ENCODE peak calls at places on chromosome 15, in nine cellular contexts. X is psoas muscle, P is cardiac muscle cell, Q is IMR-90, L is thoracic aorta, C is suprapubic skin, F is colonic mucosa, A is adrenal gland, E is mucosa of descending colon. M is an unnamed sample.
A peak's percentile ranks its signal among the peaks of the same experiment; 100 is the strongest.

GRCh38 chr15:25251700-25252390 is 187.0 kb downstream of the UBE3A start:
- DNase-seq in F (no peak), X (peak; percentile 42), A (no peak), P (no peak), E (peak; percentile 31), Q (no peak), C (peak; percentile 69), L (no peak), M (no peak)

GRCh38 chr15:49693491-49693890 is 72.6 kb downstream of the DTWD1 start:
- DNase-seq in F (no peak), E (no peak), P (no peak), L (no peak), A (no peak), C (no peak), X (no peak), Q (peak; percentile 33), M (no peak)

GRCh38 chr15:25093455-25094029 is 138.8 kb downstream of the SNRPN start:
- DNase-seq in C (no peak), Q (no peak), P (no peak), F (peak; percentile 4), X (no peak), A (no peak), E (no peak), L (no peak), M (no peak)

GRCh38 chr15:38112406-38112805 is 140.2 kb upstream of the SPRED1 start:
- DNase-seq in L (no peak), F (no peak), X (no peak), Q (no peak), C (no peak), P (no peak), A (no peak), E (no peak), M (no peak)

GRCh38 chr15:89002281-89002761 is 85.9 kb upstream of the ABHD2 start:
- DNase-seq in X (no peak), P (peak; percentile 31), L (no peak), F (no peak), E (no peak), Q (peak; percentile 90), C (peak; percentile 49), A (peak; percentile 45), M (no peak)

GRCh38 chr15:93232840-93233239 is 143.8 kb upstream of the RGMA start:
- DNase-seq in F (no peak), A (no peak), Q (no peak), E (no peak), P (no peak), C (no peak), L (no peak), X (no peak), M (no peak)

GRCh38 chr15:47768730-47769129 is 51.4 kb downstream of the SEMA6D start:
- DNase-seq in C (no peak), E (no peak), X (no peak), P (peak; percentile 62), Q (no peak), F (no peak), L (no peak), A (no peak), M (no peak)

GRCh38 chr15:89419370-89419984 is 76.9 kb downstream of the RHCG start:
- DNase-seq in P (peak; percentile 87), Q (peak; percentile 27), X (peak; percentile 61), F (peak; percentile 42), L (no peak), A (peak; percentile 38), E (no peak), C (no peak), M (no peak)

GRCh38 chr15:73866481-73866880 is 6.9 kb upstream of the TBC1D21 start:
- DNase-seq in P (no peak), E (no peak), A (no peak), C (no peak), Q (no peak), L (no peak), X (no peak), F (no peak), M (no peak)

GRCh38 chr15:95644476-95644875 is 686.0 kb upstream of the NR2F2 start:
- DNase-seq in X (no peak), P (no peak), E (no peak), Q (no peak), C (no peak), L (no peak), F (no peak), A (no peak), M (no peak)

DNA sequence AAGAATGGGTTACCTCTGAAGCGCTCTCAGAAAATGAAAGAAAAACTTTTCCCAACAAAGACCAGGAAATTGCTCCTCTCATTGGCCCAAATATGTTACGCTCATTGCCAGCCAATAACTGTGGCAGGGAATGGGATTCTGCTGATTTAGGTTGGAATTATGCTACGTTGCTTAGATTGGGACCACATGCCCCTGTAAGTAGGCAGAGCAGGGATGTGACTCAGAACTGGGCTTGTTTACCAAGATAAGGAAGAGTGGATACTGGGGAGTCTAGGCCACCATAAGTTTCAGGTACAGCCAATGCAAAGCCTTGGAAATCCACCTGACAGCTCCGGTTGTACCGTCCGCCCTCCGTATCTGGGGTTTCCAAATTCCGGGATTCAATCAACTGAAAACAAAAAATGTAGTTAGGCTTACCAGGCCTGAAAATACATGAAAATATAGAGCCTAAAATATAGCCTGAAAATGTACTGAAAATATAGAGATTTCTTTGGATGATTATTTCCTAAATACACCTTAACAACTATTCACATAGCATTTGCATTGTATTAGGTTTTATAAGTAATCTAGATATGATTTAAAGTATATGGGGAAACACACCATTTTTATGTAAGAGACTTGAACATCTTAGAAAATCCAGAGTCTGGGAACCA is 1.5 kb upstream of the TCF12 start:
- DNase-seq in F (no peak), E (no peak), P (no peak), L (no peak), C (no peak), Q (no peak), A (no peak), X (no peak), M (no peak)
- H3K4me1 ChIP-seq in F (no peaks in the 10 kb centered on the region), E (peaks cover 4% of the 10 kb centered on the region), P (peaks cover 20% of the 10 kb centered on the region), L (peaks cover 27% of the 10 kb centered on the region), C (peaks cover 28% of the 10 kb centered on the region), Q (peaks cover 5% of the 10 kb centered on the region), A (peaks cover 12% of the 10 kb centered on the region), X (peaks cover 12% of the 10 kb centered on the region), M (peaks cover 12% of the 10 kb centered on the region)

GRCh38 chr15:40280260-40281056 is 2.4 kb downstream of the ANKRD63 start:
- DNase-seq in L (no peak), C (no peak), Q (no peak), X (no peak), F (no peak), E (no peak), P (no peak), A (no peak), M (no peak)

GRCh38 chr15:40282870-40283614 is at the start of gene ANKRD63:
- DNase-seq in P (peak; percentile 53), L (no peak), C (no peak), X (no peak), A (no peak), E (peak; percentile 50), F (no peak), Q (no peak), M (no peak)

GRCh38 chr15:40281057-40281850 is 1.6 kb downstream of the ANKRD63 start:
- DNase-seq in X (no peak), F (no peak), P (no peak), L (no peak), E (no peak), A (no peak), Q (no peak), C (no peak), M (no peak)

GRCh38 chr15:40283615-40284306 is 897 bp upstream of the ANKRD63 start:
- DNase-seq in E (no peak), L (no peak), A (no peak), P (no peak), C (no peak), Q (no peak), F (no peak), X (no peak), M (no peak)

GRCh38 chr15:40282144-40282869 is 557 bp downstream of the ANKRD63 start:
- DNase-seq in F (peak; percentile 60), X (peak; percentile 76), L (no peak), E (peak; percentile 74), C (no peak), Q (no peak), P (peak; percentile 60), A (no peak), M (peak; percentile 86)
- TF ChIP-seq CTCF in F (peak; percentile 33), X (peak; percentile 25), L (no peak), E (peak; percentile 29), C (peak; percentile 19), Q (peak; percentile 37), P (peak; percentile 37), A (no peak), M (peak; percentile 37)

DNA sequence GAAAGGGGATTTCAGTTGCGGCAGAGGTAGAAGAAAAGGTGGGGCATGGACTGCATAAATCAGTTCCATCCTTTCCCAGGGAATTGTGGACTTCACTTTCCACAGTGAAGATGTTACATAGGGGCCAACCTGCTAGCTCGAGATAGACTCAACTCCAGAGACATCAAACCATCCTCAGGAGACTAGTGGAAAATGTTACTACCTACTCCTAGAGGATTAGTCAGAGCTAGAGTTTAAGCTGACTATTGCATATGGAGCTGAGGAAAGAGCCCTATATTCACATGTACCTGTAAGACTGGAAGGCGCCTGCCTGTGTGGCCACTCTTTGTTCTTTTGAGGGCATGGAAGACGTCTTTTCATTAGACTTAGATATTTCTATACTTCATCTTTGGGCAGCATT is 69.2 kb downstream of the KLHL25 start:
- DNase-seq in L (no peak), Q (no peak), P (no peak), A (no peak), C (no peak), F (no peak), E (no peak), X (no peak), M (no peak)
- H3K4me1 ChIP-seq in L (peaks cover 32% of the 10 kb centered on the region), Q (peaks cover 6% of the 10 kb centered on the region), P (peaks cover 24% of the 10 kb centered on the region), A (no peaks in the 10 kb centered on the region), C (peaks cover 31% of the 10 kb centered on the region), F (no peaks in the 10 kb centered on the region), E (peaks cover 10% of the 10 kb centered on the region), X (peaks cover 4% of the 10 kb centered on the region), M (peaks cover 4% of the 10 kb centered on the region)

GRCh38 chr15:85710340-85710842 is 84.3 kb downstream of the KLHL25 start:
- DNase-seq in L (no peak), A (no peak), C (no peak), P (no peak), Q (no peak), F (no peak), X (no peak), E (no peak), M (no peak)

GRCh38 chr15:85706779-85707518 is 87.8 kb downstream of the KLHL25 start:
- DNase-seq in E (no peak), A (no peak), L (no peak), P (no peak), X (no peak), C (no peak), Q (peak; percentile 36), F (peak; percentile 45), M (no peak)

GRCh38 chr15:85707519-85708338 is 87.0 kb downstream of the KLHL25 start:
- DNase-seq in Q (peak; percentile 51), X (no peak), E (no peak), L (no peak), A (peak; percentile 52), F (peak; percentile 52), P (peak; percentile 76), C (no peak), M (no peak)

GRCh38 chr15:85708402-85708932 is 86.3 kb downstream of the KLHL25 start:
- DNase-seq in C (no peak), L (no peak), E (no peak), Q (no peak), X (no peak), F (peak; percentile 50), A (peak; percentile 33), P (peak; percentile 89), M (no peak)

DNA sequence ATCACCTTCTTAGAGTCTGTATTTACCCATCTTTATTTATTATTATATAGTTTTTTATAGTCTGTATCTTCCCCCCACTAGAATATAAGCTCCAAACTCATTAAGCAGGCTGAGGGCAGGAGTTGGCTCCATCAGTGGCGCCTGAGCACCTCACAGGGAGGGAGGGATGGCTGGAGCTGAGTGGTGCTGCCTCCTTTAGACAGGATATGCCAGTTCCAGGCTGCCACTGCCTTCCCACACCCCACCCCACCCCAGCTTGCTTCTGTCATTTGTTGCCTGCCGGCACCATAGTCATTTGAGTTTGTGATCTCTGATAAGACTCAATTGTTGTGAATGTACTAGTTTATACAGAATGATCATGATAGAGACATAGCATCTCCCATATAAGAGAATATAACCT is 85.5 kb downstream of the KLHL25 start:
- DNase-seq in P (no peak), L (no peak), Q (no peak), C (no peak), A (no peak), E (no peak), F (peak; percentile 30), X (no peak), M (no peak)
- TF ChIP-seq CTCF in P (no peak), L (no peak), Q (no peak), C (no peak), A (no peak), E (no peak), F (no peak), X (no peak), M (no peak)

M was measured in right lobe of liver.